ENCODE peak calls at places on chromosomes 13 and 19, in six cellular contexts. Q, I, F, P, L and Y are unnamed samples.
A peak's percentile ranks its signal among the peaks of the same experiment; 100 is the strongest.

GRCh38 chr19:5827891-5828660 is 11.4 kb downstream of the FUT6 start:
- DNase-seq in Q (peak; percentile 88), P (peak; percentile 100), F (peak; percentile 99), I (peak; percentile 38), L (peak; percentile 89), Y (peak; percentile 94)

GRCh38 chr13:109744512-109745051 is 41.8 kb downstream of the IRS2 start:
- DNase-seq in F (no peak), Q (no peak), I (no peak), P (peak; percentile 64), L (no peak), Y (no peak)

GRCh38 chr19:16062789-16063188 is 13.5 kb upstream of the TPM4 start:
- DNase-seq in I (no peak), Q (no peak), P (peak; percentile 73), F (peak; percentile 72), L (no peak), Y (peak; percentile 75)

GRCh38 chr19:53365899-53366493 is 491 bp downstream of the ZNF525 start:
- DNase-seq in P (peak; percentile 47), F (no peak), I (no peak), L (peak; percentile 24), Q (no peak), Y (peak; percentile 68)

GRCh38 chr13:95360464-95361097 is 59.3 kb upstream of the ABCC4 start:
- DNase-seq in Q (no peak), I (no peak), L (no peak), P (no peak), F (no peak), Y (no peak)

GRCh38 chr19:12202250-12202649 is 39.4 kb downstream of the ZNF136 start:
- DNase-seq in Q (no peak), I (no peak), L (peak; percentile 56), F (no peak), P (no peak), Y (peak; percentile 81)

GRCh38 chr19:56639217-56639616 is 3.7 kb upstream of the SMIM17 start:
- DNase-seq in P (no peak), F (peak; percentile 18), I (no peak), L (no peak), Q (no peak), Y (peak; percentile 48)

GRCh38 chr13:109665211-109665610 is 121.2 kb downstream of the IRS2 start:
- DNase-seq in L (no peak), I (no peak), P (peak; percentile 33), Q (no peak), F (no peak), Y (no peak)

GRCh38 chr13:53048880-53049279 is 20.3 kb downstream of the OLFM4 start:
- DNase-seq in L (no peak), P (no peak), I (no peak), Q (no peak), F (no peak), Y (no peak)

DNA sequence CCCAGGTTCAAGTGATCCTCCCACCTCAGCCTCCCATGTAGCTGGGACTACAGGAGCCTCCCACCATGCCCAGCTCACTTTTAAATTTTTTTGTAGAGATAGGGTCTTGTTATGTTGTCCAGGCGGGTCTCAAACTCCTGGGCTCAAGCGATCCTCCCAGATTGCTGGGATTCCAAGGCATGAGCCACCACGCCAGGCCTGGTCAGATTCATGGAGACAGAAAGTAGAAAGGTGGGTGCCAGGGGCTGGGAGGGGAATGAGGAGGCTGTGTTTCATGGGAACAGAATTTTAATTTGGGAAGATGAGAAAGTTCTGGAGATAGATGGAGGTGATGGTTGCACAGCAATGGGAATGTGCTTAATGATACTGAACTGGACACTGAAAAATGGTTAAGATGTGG is 22.3 kb downstream of the ARHGEF18 start:
- DNase-seq in P (no peak), Q (no peak), L (no peak), F (no peak), I (no peak), Y (no peak)
- H4K20me1 ChIP-seq in P (no peaks in the 10 kb centered on the region), Q (no peaks in the 10 kb centered on the region), L (no peaks in the 10 kb centered on the region), F (peaks cover under 1% of the 10 kb centered on the region), I (no peaks in the 10 kb centered on the region), Y (no peaks in the 10 kb centered on the region)

GRCh38 chr19:41870401-41870873 is 6.6 kb upstream of the CD79A start:
- DNase-seq in P (peak; percentile 22), I (no peak), F (no peak), L (no peak), Q (no peak), Y (no peak)

GRCh38 chr19:41872384-41872774 is 4.7 kb upstream of the CD79A start:
- DNase-seq in P (no peak), F (no peak), L (no peak), Q (no peak), I (no peak), Y (no peak)

GRCh38 chr19:41869374-41869955 is 7.6 kb upstream of the CD79A start:
- DNase-seq in I (no peak), L (no peak), Q (no peak), F (no peak), P (no peak), Y (no peak)

GRCh38 chr19:41872775-41873647 is 4.1 kb upstream of the CD79A start:
- DNase-seq in P (peak; percentile 72), F (no peak), Q (peak; percentile 63), L (peak; percentile 72), I (no peak), Y (peak; percentile 96)

DNA sequence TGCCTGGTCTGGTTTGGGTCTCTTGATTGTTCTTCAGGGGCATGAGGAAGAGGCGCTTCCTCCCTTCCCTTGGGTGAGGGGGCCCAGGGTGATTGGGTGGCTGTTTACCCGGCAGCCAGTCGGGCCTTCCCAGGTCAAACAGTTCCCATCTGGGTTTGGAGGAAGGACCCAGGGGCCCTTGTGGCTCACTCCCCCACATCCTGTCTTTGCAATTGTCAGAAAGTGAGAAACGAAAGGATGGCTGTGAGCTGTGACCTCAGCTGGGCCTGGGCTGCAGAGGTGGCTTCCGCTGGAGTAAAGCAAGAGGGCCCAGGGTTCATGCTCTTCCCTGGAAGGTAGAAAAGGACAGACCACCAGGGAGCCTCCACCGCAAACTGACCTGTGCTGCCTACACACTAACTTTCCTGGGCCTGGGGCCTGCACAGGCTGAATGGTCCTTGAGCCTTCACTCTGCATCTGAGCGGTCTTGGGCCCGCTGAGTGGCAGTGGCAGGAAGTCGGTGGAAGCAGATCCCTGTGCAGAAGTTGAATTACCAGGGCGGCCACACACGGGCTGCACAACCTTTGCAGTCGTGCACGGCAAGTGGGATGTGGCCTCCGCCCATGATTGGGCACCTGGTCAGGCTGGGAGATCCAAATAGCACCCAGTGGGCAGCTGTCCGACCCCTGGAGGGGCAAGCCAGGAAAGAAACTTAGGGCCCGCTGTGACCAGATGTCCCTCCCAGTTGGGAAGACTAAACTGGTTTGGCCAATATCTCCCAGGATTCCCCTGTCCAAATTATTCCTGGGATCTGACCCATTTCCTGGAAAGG is 5.3 kb upstream of the CD79A start:
- DNase-seq in Q (no peak), F (no peak), P (peak; percentile 19), L (no peak), I (peak; percentile 80), Y (peak; percentile 35)
- TF ChIP-seq REST in Q (no peak), F (no peak), P (no peak), L (no peak), I (no peak), Y (no peak)

GRCh38 chr13:98486412-98486811 is 90.5 kb downstream of the STK24 start:
- DNase-seq in L (no peak), P (no peak), Q (no peak), I (no peak), F (no peak), Y (no peak)

GRCh38 chr13:98483636-98484288 is 93.1 kb downstream of the STK24 start:
- DNase-seq in L (no peak), Q (no peak), I (no peak), F (no peak), P (no peak), Y (no peak)

GRCh38 chr13:98482476-98483444 is 94.1 kb downstream of the STK24 start:
- DNase-seq in F (no peak), I (no peak), P (no peak), Q (no peak), L (no peak), Y (peak; percentile 46)

GRCh38 chr13:98485561-98485960 is 91.3 kb downstream of the STK24 start:
- DNase-seq in P (no peak), Q (no peak), F (no peak), L (no peak), I (no peak), Y (no peak)

DNA sequence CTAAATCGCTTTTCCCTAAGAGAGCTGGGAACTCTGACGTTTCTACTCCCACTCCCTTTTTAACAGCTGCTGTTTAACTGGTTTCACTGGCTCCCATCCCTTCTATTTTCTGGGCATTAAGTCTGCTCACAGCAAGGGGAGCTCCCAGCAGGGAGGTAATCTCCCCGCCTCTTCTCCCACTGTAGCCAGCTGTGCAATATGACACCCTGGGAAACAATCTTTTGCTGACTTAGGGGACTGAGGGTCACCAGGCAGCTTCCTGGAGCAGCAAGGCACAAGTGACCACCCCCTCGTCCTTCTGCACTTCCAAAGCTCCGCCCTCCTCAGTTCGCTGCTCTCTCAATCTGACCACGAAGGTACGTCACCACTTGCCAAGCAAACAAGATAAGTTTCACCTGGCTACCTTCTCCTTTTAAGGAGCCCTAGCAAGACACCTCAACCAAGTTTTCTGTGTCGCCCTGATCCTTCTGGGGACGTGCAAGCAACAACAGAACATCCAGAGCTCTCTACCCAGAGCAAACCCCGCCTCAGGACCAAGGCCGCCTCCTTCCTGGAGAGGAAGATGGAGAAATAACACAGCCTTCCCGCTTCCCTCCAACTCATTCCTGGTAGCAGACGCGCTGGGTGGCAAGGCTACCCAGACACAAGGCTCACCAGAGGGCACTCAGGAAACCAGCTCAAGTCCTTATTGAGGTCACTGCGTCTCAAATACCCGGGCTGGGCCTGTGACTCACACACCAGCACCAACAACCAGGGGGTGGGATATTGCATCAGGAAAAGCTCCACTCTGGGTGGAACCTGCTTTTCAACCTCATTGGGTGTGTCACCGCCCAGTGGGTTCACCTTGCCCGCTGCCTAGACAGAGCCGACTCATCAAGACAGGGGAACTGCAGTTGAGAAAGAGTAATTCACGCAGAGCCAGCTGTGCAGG is 92.4 kb downstream of the STK24 start:
- DNase-seq in F (peak; percentile 47), P (no peak), Q (peak; percentile 97), I (no peak), L (peak; percentile 91), Y (peak; percentile 91)
- H4K20me1 ChIP-seq in F (peaks cover 40% of the 10 kb centered on the region), P (peaks cover 22% of the 10 kb centered on the region), Q (peaks cover 7% of the 10 kb centered on the region), I (no peaks in the 10 kb centered on the region), L (peaks cover 7% of the 10 kb centered on the region), Y (peaks cover 73% of the 10 kb centered on the region)

DNA sequence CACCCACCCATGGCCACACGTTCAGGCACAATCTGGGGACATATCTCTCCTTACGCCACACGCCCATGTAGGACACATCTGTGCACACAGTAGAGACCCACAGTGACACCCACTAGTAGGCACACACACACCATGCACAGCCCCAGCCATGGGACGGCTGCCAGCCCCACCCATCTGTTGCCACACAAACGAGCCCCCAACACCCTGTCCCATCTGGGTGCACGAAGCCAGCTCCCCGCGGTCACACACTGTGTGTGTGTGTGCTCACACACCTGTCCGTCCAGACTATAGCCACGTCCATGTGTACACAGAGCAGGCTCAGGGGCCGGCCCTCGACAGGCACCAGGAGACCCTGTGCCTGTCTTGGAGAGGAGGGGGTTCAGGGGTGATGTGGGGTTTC is 10.6 kb downstream of the ERFL start:
- DNase-seq in I (no peak), Q (no peak), F (no peak), L (no peak), P (no peak), Y (no peak)
- TF ChIP-seq REST in I (no peak), Q (no peak), F (no peak), L (no peak), P (no peak), Y (no peak)

GRCh38 chr13:47898080-47898479 is 103.0 kb downstream of the SUCLA2 start:
- DNase-seq in F (no peak), Q (no peak), P (no peak), L (peak; percentile 14), I (no peak), Y (no peak)
- H4K20me1 ChIP-seq in F (no peaks in the 10 kb centered on the region), Q (no peaks in the 10 kb centered on the region), P (no peaks in the 10 kb centered on the region), L (no peaks in the 10 kb centered on the region), I (no peaks in the 10 kb centered on the region), Y (no peaks in the 10 kb centered on the region)